ENCODE peak calls at places on chromosomes 7 and 10, in seven cellular contexts. F, Z, W, O, V, S and L are unnamed samples.

GRCh38 chr10:132842397-132842796 is 56.5 kb upstream of the NKX6-2 start:
- DNase-seq in F (no peak), Z (no peak), W (no peak), O (no peak), V (no peak), S (no peak), L (no peak)

GRCh38 chr7:65832281-65832680 is 40.6 kb upstream of the VKORC1L1 start:
- DNase-seq in F (no peak), Z (no peak), W (no peak), O (no peak), V (no peak), S (peak), L (peak)

GRCh38 chr7:1765336-1765735 is 95.3 kb downstream of the ELFN1 start:
- DNase-seq in F (no peak), Z (no peak), W (no peak), O (no peak), V (no peak), S (no peak), L (no peak)

GRCh38 chr7:4667776-4668509 is 14.2 kb upstream of the FOXK1 start:
- DNase-seq in F (no peak), Z (no peak), W (no peak), O (no peak), V (no peak), S (peak), L (no peak)

GRCh38 chr7:115844857-115845256 is 185.7 kb downstream of the TFEC start:
- DNase-seq in F (no peak), Z (no peak), W (no peak), O (no peak), V (no peak), S (no peak), L (no peak)

GRCh38 chr7:38280707-38281106 is 7.3 kb upstream of the TARP start:
- DNase-seq in F (no peak), Z (no peak), W (no peak), O (no peak), V (no peak), S (no peak), L (no peak)

GRCh38 chr7:76011437-76011836 is 17.0 kb upstream of the TMEM120A start:
- DNase-seq in F (no peak), Z (no peak), W (no peak), O (no peak), V (no peak), S (peak), L (no peak)

GRCh38 chr10:102227050-102227449 is 951 bp downstream of the ELOVL3 start:
- DNase-seq in F (no peak), Z (no peak), W (no peak), O (no peak), V (no peak), S (peak), L (no peak)

GRCh38 chr10:19416164-19416563 is 367.6 kb downstream of the MALRD1 start:
- DNase-seq in F (no peak), Z (no peak), W (no peak), O (no peak), V (no peak), S (no peak), L (no peak)

GRCh38 chr10:62038609-62039190 is 137.2 kb downstream of the ARID5B start:
- DNase-seq in F (peak), Z (peak), W (peak), O (peak), V (peak), S (peak), L (no peak)

GRCh38 chr10:111356571-111356970 is 279.7 kb downstream of the ADRA2A start:
- DNase-seq in F (no peak), Z (no peak), W (no peak), O (no peak), V (no peak), S (no peak), L (no peak)

GRCh38 chr7:88599528-88599927 is 160.0 kb upstream of the ZNF804B start:
- DNase-seq in F (no peak), Z (no peak), W (no peak), O (no peak), V (no peak), S (no peak), L (no peak)

GRCh38 chr7:27031289-27032172 is 64.3 kb downstream of the HOXA1 start:
- DNase-seq in F (peak), Z (peak), W (no peak), O (no peak), V (no peak), S (peak), L (no peak)

GRCh38 chr7:7693881-7694280 is 24.5 kb downstream of the RPA3 start:
- DNase-seq in F (no peak), Z (peak), W (no peak), O (no peak), V (no peak), S (peak), L (no peak)

GRCh38 chr7:101650579-101651081 is 21.5 kb upstream of the MYL10 start:
- DNase-seq in F (no peak), Z (no peak), W (no peak), O (no peak), V (no peak), S (peak), L (no peak)

GRCh38 chr7:135192914-135193536 is 18.3 kb downstream of the WDR91 start:
- DNase-seq in F (no peak), Z (no peak), W (no peak), O (no peak), V (no peak), S (no peak), L (no peak)

GRCh38 chr7:150980663-150981062 is 2.5 kb upstream of the KCNH2 start:
- DNase-seq in F (no peak), Z (no peak), W (no peak), O (no peak), V (no peak), S (no peak), L (peak)

GRCh38 chr10:71727429-71728217 is 8.0 kb upstream of the C10orf105 start:
- DNase-seq in F (peak), Z (no peak), W (no peak), O (peak), V (peak), S (peak), L (peak)

GRCh38 chr7:51477323-51477722 is 160.7 kb upstream of the COBL start:
- DNase-seq in F (no peak), Z (no peak), W (no peak), O (no peak), V (no peak), S (no peak), L (no peak)

GRCh38 chr7:89680161-89680560 is 474.1 kb upstream of the STEAP1 start:
- DNase-seq in F (no peak), Z (no peak), W (no peak), O (no peak), V (no peak), S (no peak), L (no peak)

GRCh38 chr7:147809785-147810184 is 780.8 kb upstream of the C7orf33 start:
- DNase-seq in F (no peak), Z (no peak), W (no peak), O (no peak), V (no peak), S (no peak), L (no peak)

GRCh38 chr7:46909601-46910051 is 672.3 kb downstream of the TNS3 start:
- DNase-seq in F (no peak), Z (no peak), W (no peak), O (no peak), V (no peak), S (peak), L (no peak)

GRCh38 chr10:103781329-103782061 is 73.9 kb downstream of the SH3PXD2A start:
- DNase-seq in F (no peak), Z (no peak), W (no peak), O (no peak), V (peak), S (peak), L (no peak)

GRCh38 chr7:158447206-158448171 is 140.1 kb downstream of the PTPRN2 start:
- DNase-seq in F (no peak), Z (no peak), W (no peak), O (no peak), V (no peak), S (no peak), L (no peak)

GRCh38 chr10:76403876-76404275 is 972.5 kb downstream of the LRMDA start:
- DNase-seq in F (no peak), Z (no peak), W (no peak), O (no peak), V (no peak), S (peak), L (no peak)

GRCh38 chr10:119742988-119743646 is 17.3 kb downstream of the INPP5F start:
- DNase-seq in F (no peak), Z (peak), W (no peak), O (no peak), V (no peak), S (peak), L (no peak)